ENCODE peak calls at places on chromosome 19, in seven cellular contexts. Y is PC-3, U is tibial nerve, O is heart right ventricle, X is IMR-90, H is transverse colon, Z is left ventricle myocardium inferior. F is an unnamed sample. For H3K9me3, the result is how much of the 10 kb centered on the place peaks cover.

GRCh38 chr19:29606420-29606747 is 301 bp downstream of the POP4 start:
- DNase-seq in Z (no peak), O (no peak), X (no peak), U (no peak), H (no peak), Y (no peak), F (no peak)

GRCh38 chr19:2374808-2375207 is 14.7 kb downstream of the TMPRSS9 start:
- DNase-seq in X (no peak), H (no peak), U (no peak), Z (no peak), Y (no peak), O (no peak), F (no peak)

GRCh38 chr19:40465025-40465780 is at the start of gene BLVRB:
- DNase-seq in U (no peak), Y (peak), X (peak), O (no peak), Z (no peak), H (peak), F (no peak)

GRCh38 chr19:12772323-12772722 is 3.0 kb downstream of the HOOK2 start:
- DNase-seq in H (no peak), X (no peak), O (peak), Z (peak), U (no peak), Y (no peak), F (no peak)

GRCh38 chr19:36686365-36687213 is 823 bp upstream of the ZNF567 start:
- DNase-seq in Y (peak), Z (no peak), O (peak), H (peak), X (peak), U (no peak), F (no peak)

GRCh38 chr19:48836089-48837017 is at the start of gene HSD17B14:
- DNase-seq in H (peak), U (no peak), Y (peak), O (no peak), X (no peak), Z (no peak), F (no peak)

GRCh38 chr19:54448774-54449700 is at the start of gene LENG8:
- DNase-seq in X (peak), Z (peak), U (peak), O (peak), Y (peak), H (peak), F (peak)

GRCh38 chr19:5827342-5827890 is 12.1 kb downstream of the FUT6 start:
- DNase-seq in Y (no peak), X (no peak), U (no peak), O (no peak), Z (no peak), H (no peak), F (no peak)

GRCh38 chr19:6041991-6042421 is 64.1 kb upstream of the RANBP3 start:
- DNase-seq in O (no peak), H (no peak), U (no peak), Y (no peak), X (no peak), Z (no peak), F (no peak)

GRCh38 chr19:50820086-50820485 is 3.5 kb downstream of the KLK1 start:
- DNase-seq in H (peak), Z (no peak), U (no peak), O (no peak), Y (no peak), X (no peak), F (no peak)

GRCh38 chr19:12647490-12648071 is 19.0 kb downstream of the MAN2B1 start:
- DNase-seq in Z (no peak), X (no peak), U (no peak), H (peak), Y (no peak), O (peak), F (no peak)

GRCh38 chr19:30227661-30228112 is 144.5 kb upstream of the ZNF536 start:
- DNase-seq in H (peak), Z (peak), O (peak), U (no peak), X (peak), Y (peak), F (no peak)

GRCh38 chr19:30228113-30228725 is 144.0 kb upstream of the ZNF536 start:
- DNase-seq in Y (no peak), Z (no peak), O (no peak), U (no peak), X (no peak), H (peak), F (no peak)

GRCh38 chr19:31355330-31356289 is 6.4 kb upstream of the TSHZ3 start:
- DNase-seq in H (no peak), X (no peak), U (no peak), O (no peak), Y (no peak), Z (no peak), F (no peak)

GRCh38 chr19:52070496-52070895 is 21.9 kb upstream of the ZNF432 start:
- DNase-seq in Z (no peak), H (no peak), U (no peak), X (peak), Y (peak), O (no peak), F (no peak)

GRCh38 chr19:50658438-50659317 is 9.4 kb downstream of the C19orf81 start:
- DNase-seq in Y (peak), O (peak), H (peak), X (peak), Z (peak), U (no peak), F (peak)

GRCh38 chr19:7348587-7349230 is at the start of gene ARHGEF18:
- DNase-seq in Y (no peak), Z (peak), O (no peak), U (no peak), X (no peak), H (peak), F (peak)

GRCh38 chr19:4069331-4069959 is 2.7 kb upstream of the ZBTB7A start:
- DNase-seq in X (no peak), Y (no peak), Z (no peak), H (peak), O (no peak), U (no peak), F (peak)

GRCh38 chr19:50315773-50316448 is 13.3 kb downstream of the KCNC3 start:
- DNase-seq in Y (no peak), O (no peak), Z (no peak), X (no peak), H (no peak), U (no peak), F (no peak)

DNA sequence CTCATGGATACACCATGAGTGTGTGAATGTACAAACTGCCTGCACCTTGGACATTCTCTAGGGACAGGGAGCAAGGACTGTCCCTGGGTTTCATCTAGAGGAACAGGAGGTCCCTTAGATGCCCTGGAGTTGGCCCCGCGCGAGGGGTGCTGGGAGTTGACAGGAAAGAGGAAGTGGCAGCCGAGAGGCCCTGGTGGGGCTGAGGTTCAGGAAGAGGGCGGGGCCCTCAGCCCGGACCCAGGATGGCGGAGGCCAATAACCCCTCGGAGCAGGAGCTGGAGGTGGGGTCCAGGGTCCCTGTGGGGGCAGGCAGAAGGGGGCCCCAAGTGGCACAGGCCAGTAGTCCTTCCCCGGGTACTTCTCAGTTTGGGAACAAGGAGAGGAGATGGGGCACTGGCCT is 6.9 kb downstream of the PKN1 start:
- DNase-seq in H (peak), O (peak), Z (peak), Y (no peak), U (peak), X (no peak), F (peak)
- H3K27ac ChIP-seq in H (peak), O (peak), Z (peak), Y (no peak), U (peak), X (no peak), F (peak)

GRCh38 chr19:58265100-58265499 is 13.7 kb upstream of the ZNF8 start:
- DNase-seq in Z (no peak), X (no peak), O (no peak), H (no peak), Y (no peak), U (no peak), F (no peak)

GRCh38 chr19:58261600-58261967 is 17.2 kb upstream of the ZNF8 start:
- DNase-seq in H (no peak), O (no peak), U (no peak), Z (no peak), Y (no peak), X (no peak), F (no peak)

GRCh38 chr19:58268344-58268743 is 10.4 kb upstream of the ZNF8 start:
- DNase-seq in Y (no peak), H (no peak), U (no peak), Z (no peak), X (no peak), O (no peak), F (no peak)

GRCh38 chr19:58261968-58262921 is 16.5 kb upstream of the ZNF8 start:
- DNase-seq in O (no peak), U (no peak), H (no peak), Y (peak), Z (no peak), X (no peak), F (no peak)

GRCh38 chr19:58262922-58263296 is 15.8 kb upstream of the ZNF8 start:
- DNase-seq in U (no peak), H (no peak), O (no peak), X (no peak), Y (no peak), Z (no peak), F (no peak)
- H3K9me3 ChIP-seq in U (half or more), H (half or more), O (half or more), X (half or more), Y (half or more), Z (half or more), F (half or more)

GRCh38 chr19:45717131-45717982 is 13.3 kb downstream of the FBXO46 start:
- DNase-seq in Z (peak), U (peak), O (peak), H (peak), Y (peak), X (peak), F (peak)
- TF ChIP-seq CTCF in Z (peak), U (no peak), O (no peak), H (peak), Y (no peak), X (peak), F (no peak)

DNA sequence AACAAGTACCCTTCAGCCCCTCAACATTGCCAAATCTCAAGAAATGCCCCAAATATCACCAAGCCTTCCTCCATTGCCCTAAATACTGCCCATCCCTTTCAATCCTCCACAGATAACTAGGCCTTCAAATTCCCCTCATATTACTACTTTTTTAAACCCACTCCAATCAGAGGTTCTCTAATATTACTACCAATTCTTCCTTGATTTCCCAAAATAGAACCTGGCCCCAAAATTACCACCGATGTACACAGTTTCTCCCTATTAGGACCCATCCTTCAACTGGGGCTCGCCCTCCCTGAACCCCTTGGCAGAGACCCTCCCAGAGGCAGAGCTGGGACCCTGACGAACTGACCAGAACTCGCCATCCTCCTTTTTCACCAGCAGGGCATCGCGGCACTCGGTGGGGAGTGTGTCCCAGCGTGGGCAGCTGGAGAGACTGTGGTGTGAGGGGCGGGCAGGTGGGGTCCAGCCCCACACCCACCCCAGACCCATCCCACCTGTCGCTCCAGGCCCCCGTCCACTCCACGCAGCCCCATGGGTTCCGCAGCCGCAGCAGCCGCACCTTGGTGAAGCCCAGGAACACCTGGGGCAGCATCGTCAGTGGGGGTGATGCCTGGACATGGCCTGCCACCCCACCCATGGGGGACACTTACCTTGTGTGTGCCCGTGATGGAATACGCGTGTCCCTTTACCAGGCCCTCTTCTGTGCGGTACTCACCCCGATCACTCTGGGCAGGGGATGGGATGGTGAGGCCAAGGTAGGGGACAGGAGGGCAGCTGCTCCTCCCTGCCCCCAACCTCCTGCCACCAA is 6.1 kb downstream of the CAPN12 start:
- DNase-seq in O (no peak), U (no peak), Y (no peak), X (no peak), H (no peak), Z (no peak), F (no peak)
- H3K27ac ChIP-seq in O (no peak), U (no peak), Y (no peak), X (no peak), H (no peak), Z (no peak), F (no peak)

DNA sequence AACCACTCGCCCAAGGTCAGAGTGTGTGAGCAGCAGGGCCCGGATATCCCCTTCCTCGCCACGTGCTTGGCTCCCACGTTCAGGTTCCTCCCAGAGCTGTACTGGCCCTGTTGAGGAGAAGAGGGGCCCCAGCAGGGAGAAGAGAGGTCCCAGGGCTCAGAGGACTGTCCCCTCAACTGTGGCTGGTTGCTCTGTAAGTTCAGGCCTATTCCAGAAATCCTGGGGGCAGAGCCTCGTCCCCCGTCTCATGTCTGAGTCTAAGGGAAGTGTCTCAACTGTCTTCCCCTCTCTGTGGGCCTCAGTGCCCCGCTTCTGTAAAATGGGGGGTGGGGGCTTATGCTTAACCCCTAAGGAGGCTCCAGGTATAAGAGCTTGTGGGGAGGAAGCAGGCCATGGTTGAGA is 3.9 kb downstream of the PPP5C start:
- DNase-seq in Z (no peak), H (no peak), U (no peak), X (no peak), Y (no peak), O (no peak), F (no peak)
- H3K9me3 ChIP-seq in Z (under half), H (under half), U (under half), X (under half), Y (under half), O (under half), F (under half)

GRCh38 chr19:18291019-18291524 is 9.7 kb upstream of the JUND start:
- DNase-seq in Y (no peak), U (no peak), H (no peak), X (no peak), Z (peak), O (peak), F (no peak)
- TF ChIP-seq CTCF in Y (no peak), U (no peak), H (no peak), X (no peak), Z (no peak), O (no peak), F (no peak)

DNA sequence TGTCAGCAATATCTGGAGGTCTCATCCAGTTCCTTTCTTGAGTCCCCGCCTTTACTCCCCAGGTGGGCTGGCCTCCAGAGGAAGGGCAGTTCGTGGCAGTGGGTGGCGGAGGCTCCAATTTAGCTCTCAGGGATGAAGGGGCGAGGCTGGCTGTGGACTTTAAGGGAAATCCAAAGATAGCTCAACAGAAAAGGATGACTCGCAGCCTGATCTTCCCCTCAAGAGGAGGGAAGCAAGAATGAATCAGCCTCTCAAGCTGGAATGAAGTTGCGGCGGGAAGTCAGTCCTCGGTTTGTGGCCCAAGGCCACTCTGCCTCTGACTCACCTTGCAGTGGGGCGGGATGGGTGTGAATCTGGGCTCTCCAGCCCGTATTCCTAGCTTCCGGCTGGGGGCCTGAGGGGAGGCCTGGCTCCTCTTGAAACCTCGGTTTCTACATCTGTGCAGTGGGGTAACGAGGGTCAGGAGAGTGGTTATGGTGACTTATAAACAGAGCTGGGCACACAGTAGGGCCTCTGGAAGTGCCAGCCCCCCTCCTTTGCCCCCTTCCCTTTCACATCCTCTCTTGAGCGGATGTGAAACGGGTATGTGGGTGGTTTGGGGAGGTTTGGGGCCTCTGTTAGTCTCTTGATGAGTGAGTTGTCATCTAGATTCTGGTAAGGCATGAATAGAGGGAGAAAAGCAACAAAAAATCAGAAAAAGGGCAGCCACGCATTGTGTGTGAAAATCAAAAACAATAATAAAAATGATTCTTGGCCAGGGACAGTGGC is 10.5 kb upstream of the SMG9 start:
- DNase-seq in X (peak), Y (peak), U (no peak), O (peak), Z (no peak), H (peak), F (peak)
- H3K27ac ChIP-seq in X (peak), Y (peak), U (peak), O (peak), Z (peak), H (peak), F (peak)

GRCh38 chr19:976476-976875 is 7.7 kb upstream of the WDR18 start:
- DNase-seq in H (no peak), X (no peak), O (no peak), U (no peak), Y (no peak), Z (no peak), F (no peak)
- H3K9me3 ChIP-seq in H (under half), X (under half), O (under half), U (under half), Y (under half), Z (under half), F (under half)

DNA sequence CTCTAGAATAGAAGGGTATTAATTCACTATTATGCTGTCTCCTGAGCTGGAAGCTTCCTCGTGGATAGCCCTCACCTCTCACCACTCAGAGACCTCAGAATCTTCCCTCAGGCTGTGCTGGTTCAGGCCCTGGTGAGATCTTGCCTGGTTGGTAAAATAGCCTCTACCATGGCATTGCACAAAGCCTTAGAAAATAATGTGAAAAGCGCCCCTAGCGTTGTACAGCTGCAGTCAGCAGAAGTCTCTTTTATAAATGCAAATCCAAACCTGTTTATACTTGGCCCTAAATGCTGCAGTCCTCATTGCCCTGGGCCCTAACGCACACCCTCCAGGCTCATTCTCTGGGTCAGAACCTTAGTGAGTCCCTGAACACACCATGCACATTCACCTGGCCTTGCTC is 150.9 kb downstream of the KCTD15 start:
- DNase-seq in U (no peak), Y (no peak), O (no peak), Z (no peak), H (no peak), X (no peak), F (no peak)
- TF ChIP-seq CTCF in U (no peak), Y (peak), O (no peak), Z (no peak), H (no peak), X (peak), F (no peak)